ENCODE peak calls at places on chromosomes 1 and 21, in nine cellular contexts. One of them, this sample, is unnamed.
A peak's percentile ranks its signal among the peaks of the same experiment; 100 is the strongest.

GRCh38 chr1:30600706-30601105 is 122.7 kb downstream of the MATN1 start:
- DNase-seq in spleen: no peak
- DNase-seq in stomach: no peak
- DNase-seq in breast epithelium: no peak
- DNase-seq in HCT116: no peak
- DNase-seq in GM12892: no peak
- DNase-seq in endothelial cell of umbilical vein: no peak
- DNase-seq in suprapubic skin: no peak
- DNase-seq in vagina: no peak
- DNase-seq in this sample: no peak

GRCh38 chr1:201361652-201362504 is 15.6 kb downstream of the TNNT2 start:
- DNase-seq in spleen: peak; percentile 72
- DNase-seq in stomach: no peak
- DNase-seq in breast epithelium: no peak
- DNase-seq in HCT116: peak; percentile 32
- DNase-seq in GM12892: peak; percentile 83
- DNase-seq in endothelial cell of umbilical vein: peak; percentile 26
- DNase-seq in suprapubic skin: peak; percentile 65
- DNase-seq in vagina: no peak
- DNase-seq in this sample: no peak

GRCh38 chr1:22053861-22054770 is 1.6 kb downstream of the CDC42 start:
- DNase-seq in spleen: peak; percentile 79
- DNase-seq in stomach: no peak
- DNase-seq in breast epithelium: no peak
- DNase-seq in HCT116: no peak
- DNase-seq in GM12892: no peak
- DNase-seq in endothelial cell of umbilical vein: no peak
- DNase-seq in suprapubic skin: peak; percentile 46
- DNase-seq in vagina: no peak
- DNase-seq in this sample: no peak

GRCh38 chr1:89952021-89952995 is 42.6 kb upstream of the ZNF326 start:
- DNase-seq in spleen: no peak
- DNase-seq in stomach: no peak
- DNase-seq in breast epithelium: no peak
- DNase-seq in HCT116: no peak
- DNase-seq in GM12892: no peak
- DNase-seq in endothelial cell of umbilical vein: no peak
- DNase-seq in suprapubic skin: no peak
- DNase-seq in vagina: no peak
- DNase-seq in this sample: no peak

GRCh38 chr1:102185260-102185659 is 188.5 kb upstream of the OLFM3 start:
- DNase-seq in spleen: no peak
- DNase-seq in stomach: no peak
- DNase-seq in breast epithelium: no peak
- DNase-seq in HCT116: no peak
- DNase-seq in GM12892: no peak
- DNase-seq in endothelial cell of umbilical vein: no peak
- DNase-seq in suprapubic skin: no peak
- DNase-seq in vagina: no peak
- DNase-seq in this sample: no peak

GRCh38 chr1:10374442-10374860 is 24.4 kb upstream of the PGD start:
- DNase-seq in spleen: no peak
- DNase-seq in stomach: no peak
- DNase-seq in breast epithelium: no peak
- DNase-seq in HCT116: no peak
- DNase-seq in GM12892: no peak
- DNase-seq in endothelial cell of umbilical vein: no peak
- DNase-seq in suprapubic skin: no peak
- DNase-seq in vagina: no peak
- DNase-seq in this sample: no peak

GRCh38 chr1:25750923-25751605 is 48.9 kb upstream of the SELENON start:
- DNase-seq in spleen: no peak
- DNase-seq in stomach: no peak
- DNase-seq in breast epithelium: no peak
- DNase-seq in HCT116: no peak
- DNase-seq in GM12892: no peak
- DNase-seq in endothelial cell of umbilical vein: no peak
- DNase-seq in suprapubic skin: no peak
- DNase-seq in vagina: no peak
- DNase-seq in this sample: no peak

GRCh38 chr21:44092201-44092600 is 15.0 kb upstream of the PWP2 start:
- DNase-seq in spleen: no peak
- DNase-seq in stomach: peak; percentile 22
- DNase-seq in breast epithelium: no peak
- DNase-seq in HCT116: no peak
- DNase-seq in GM12892: no peak
- DNase-seq in endothelial cell of umbilical vein: no peak
- DNase-seq in suprapubic skin: peak; percentile 16
- DNase-seq in vagina: no peak
- DNase-seq in this sample: no peak

GRCh38 chr1:108572182-108572581 is 12.3 kb downstream of the EEIG2 start:
- DNase-seq in spleen: no peak
- DNase-seq in stomach: no peak
- DNase-seq in breast epithelium: no peak
- DNase-seq in HCT116: no peak
- DNase-seq in GM12892: no peak
- DNase-seq in endothelial cell of umbilical vein: no peak
- DNase-seq in suprapubic skin: no peak
- DNase-seq in vagina: no peak
- DNase-seq in this sample: no peak

GRCh38 chr21:28605138-28605537 is 387.5 kb downstream of the LTN1 start:
- DNase-seq in spleen: no peak
- DNase-seq in stomach: no peak
- DNase-seq in breast epithelium: no peak
- DNase-seq in HCT116: no peak
- DNase-seq in GM12892: no peak
- DNase-seq in endothelial cell of umbilical vein: no peak
- DNase-seq in suprapubic skin: no peak
- DNase-seq in vagina: no peak
- DNase-seq in this sample: no peak

GRCh38 chr21:46093668-46094400 is 4.1 kb upstream of the COL6A2 start:
- DNase-seq in spleen: peak; percentile 76
- DNase-seq in stomach: peak; percentile 20
- DNase-seq in breast epithelium: no peak
- DNase-seq in HCT116: no peak
- DNase-seq in GM12892: no peak
- DNase-seq in endothelial cell of umbilical vein: no peak
- DNase-seq in suprapubic skin: no peak
- DNase-seq in vagina: peak; percentile 91
- DNase-seq in this sample: no peak

GRCh38 chr21:46091631-46092025 is 6.3 kb upstream of the COL6A2 start:
- DNase-seq in spleen: no peak
- DNase-seq in stomach: no peak
- DNase-seq in breast epithelium: no peak
- DNase-seq in HCT116: no peak
- DNase-seq in GM12892: no peak
- DNase-seq in endothelial cell of umbilical vein: no peak
- DNase-seq in suprapubic skin: no peak
- DNase-seq in vagina: no peak
- DNase-seq in this sample: no peak

GRCh38 chr21:46092811-46093667 is 4.9 kb upstream of the COL6A2 start:
- DNase-seq in spleen: no peak
- DNase-seq in stomach: peak; percentile 15
- DNase-seq in breast epithelium: no peak
- DNase-seq in HCT116: no peak
- DNase-seq in GM12892: no peak
- DNase-seq in endothelial cell of umbilical vein: no peak
- DNase-seq in suprapubic skin: peak; percentile 62
- DNase-seq in vagina: peak; percentile 91
- DNase-seq in this sample: no peak

GRCh38 chr21:46091118-46091517 is 6.8 kb upstream of the COL6A2 start:
- DNase-seq in spleen: no peak
- DNase-seq in stomach: no peak
- DNase-seq in breast epithelium: no peak
- DNase-seq in HCT116: no peak
- DNase-seq in GM12892: no peak
- DNase-seq in endothelial cell of umbilical vein: no peak
- DNase-seq in suprapubic skin: no peak
- DNase-seq in vagina: peak; percentile 93
- DNase-seq in this sample: no peak

GRCh38 chr21:46092026-46092764 is 5.7 kb upstream of the COL6A2 start:
- DNase-seq in spleen: no peak
- DNase-seq in stomach: peak; percentile 37
- DNase-seq in breast epithelium: no peak
- DNase-seq in HCT116: no peak
- DNase-seq in GM12892: no peak
- DNase-seq in endothelial cell of umbilical vein: no peak
- DNase-seq in suprapubic skin: peak; percentile 86
- DNase-seq in vagina: peak; percentile 52
- DNase-seq in this sample: no peak
- TF ChIP-seq POLR2AphosphoS5 in spleen: no peak
- TF ChIP-seq POLR2AphosphoS5 in stomach: peak; percentile 79
- TF ChIP-seq POLR2AphosphoS5 in breast epithelium: peak; percentile 49
- TF ChIP-seq POLR2AphosphoS5 in HCT116: no peak
- TF ChIP-seq POLR2AphosphoS5 in GM12892: no peak
- TF ChIP-seq POLR2AphosphoS5 in endothelial cell of umbilical vein: no peak
- TF ChIP-seq POLR2AphosphoS5 in suprapubic skin: no peak
- TF ChIP-seq POLR2AphosphoS5 in vagina: peak; percentile 78
- TF ChIP-seq POLR2AphosphoS5 in this sample: no peak

DNA sequence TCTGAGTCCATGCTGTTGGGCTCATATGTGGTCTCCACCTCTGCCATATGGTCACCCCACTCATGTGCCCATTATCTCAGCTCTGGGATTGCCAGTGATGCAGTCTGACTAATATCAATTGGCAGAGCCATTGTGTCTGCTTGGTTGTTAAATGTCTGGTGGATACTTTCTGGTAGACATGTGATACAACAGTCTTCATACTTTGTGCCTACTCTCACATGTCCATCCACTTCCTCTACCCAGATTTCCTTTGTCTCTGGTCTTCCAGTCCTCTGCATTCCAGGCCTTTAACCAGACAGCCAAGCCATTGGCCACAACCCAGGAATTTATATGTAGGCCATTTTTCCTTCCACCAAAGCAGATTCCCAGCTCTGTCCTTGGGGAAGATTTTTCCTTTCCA is 30.8 kb upstream of the DIPK1A start:
- DNase-seq in spleen: no peak
- DNase-seq in stomach: no peak
- DNase-seq in breast epithelium: no peak
- DNase-seq in HCT116: no peak
- DNase-seq in GM12892: no peak
- DNase-seq in endothelial cell of umbilical vein: no peak
- DNase-seq in suprapubic skin: no peak
- DNase-seq in vagina: no peak
- DNase-seq in this sample: no peak
- TF ChIP-seq POLR2AphosphoS5 in spleen: no peak
- TF ChIP-seq POLR2AphosphoS5 in stomach: no peak
- TF ChIP-seq POLR2AphosphoS5 in breast epithelium: no peak
- TF ChIP-seq POLR2AphosphoS5 in HCT116: no peak
- TF ChIP-seq POLR2AphosphoS5 in GM12892: no peak
- TF ChIP-seq POLR2AphosphoS5 in endothelial cell of umbilical vein: no peak
- TF ChIP-seq POLR2AphosphoS5 in suprapubic skin: no peak
- TF ChIP-seq POLR2AphosphoS5 in vagina: no peak
- TF ChIP-seq POLR2AphosphoS5 in this sample: no peak

GRCh38 chr1:55040953-55041494 is 1.7 kb downstream of the PCSK9 start:
- DNase-seq in spleen: no peak
- DNase-seq in stomach: no peak
- DNase-seq in breast epithelium: no peak
- DNase-seq in HCT116: no peak
- DNase-seq in GM12892: no peak
- DNase-seq in endothelial cell of umbilical vein: no peak
- DNase-seq in suprapubic skin: no peak
- DNase-seq in vagina: no peak
- DNase-seq in this sample: no peak

GRCh38 chr1:55038974-55039341 is 390 bp upstream of the PCSK9 start:
- DNase-seq in spleen: no peak
- DNase-seq in stomach: no peak
- DNase-seq in breast epithelium: no peak
- DNase-seq in HCT116: no peak
- DNase-seq in GM12892: no peak
- DNase-seq in endothelial cell of umbilical vein: no peak
- DNase-seq in suprapubic skin: no peak
- DNase-seq in vagina: no peak
- DNase-seq in this sample: no peak

GRCh38 chr1:55040083-55040952 is 970 bp downstream of the PCSK9 start:
- DNase-seq in spleen: peak; percentile 73
- DNase-seq in stomach: no peak
- DNase-seq in breast epithelium: no peak
- DNase-seq in HCT116: no peak
- DNase-seq in GM12892: no peak
- DNase-seq in endothelial cell of umbilical vein: no peak
- DNase-seq in suprapubic skin: no peak
- DNase-seq in vagina: no peak
- DNase-seq in this sample: no peak

GRCh38 chr1:55038552-55038838 is 853 bp upstream of the PCSK9 start:
- DNase-seq in spleen: no peak
- DNase-seq in stomach: no peak
- DNase-seq in breast epithelium: no peak
- DNase-seq in HCT116: no peak
- DNase-seq in GM12892: no peak
- DNase-seq in endothelial cell of umbilical vein: no peak
- DNase-seq in suprapubic skin: no peak
- DNase-seq in vagina: no peak
- DNase-seq in this sample: no peak

GRCh38 chr1:55039342-55040082 is at the start of gene PCSK9:
- DNase-seq in spleen: no peak
- DNase-seq in stomach: no peak
- DNase-seq in breast epithelium: no peak
- DNase-seq in HCT116: peak; percentile 60
- DNase-seq in GM12892: no peak
- DNase-seq in endothelial cell of umbilical vein: no peak
- DNase-seq in suprapubic skin: no peak
- DNase-seq in vagina: no peak
- DNase-seq in this sample: no peak
- TF ChIP-seq POLR2AphosphoS5 in spleen: no peak
- TF ChIP-seq POLR2AphosphoS5 in stomach: no peak
- TF ChIP-seq POLR2AphosphoS5 in breast epithelium: no peak
- TF ChIP-seq POLR2AphosphoS5 in HCT116: peak; percentile 78
- TF ChIP-seq POLR2AphosphoS5 in GM12892: no peak
- TF ChIP-seq POLR2AphosphoS5 in endothelial cell of umbilical vein: no peak
- TF ChIP-seq POLR2AphosphoS5 in suprapubic skin: no peak
- TF ChIP-seq POLR2AphosphoS5 in vagina: no peak
- TF ChIP-seq POLR2AphosphoS5 in this sample: no peak

DNA sequence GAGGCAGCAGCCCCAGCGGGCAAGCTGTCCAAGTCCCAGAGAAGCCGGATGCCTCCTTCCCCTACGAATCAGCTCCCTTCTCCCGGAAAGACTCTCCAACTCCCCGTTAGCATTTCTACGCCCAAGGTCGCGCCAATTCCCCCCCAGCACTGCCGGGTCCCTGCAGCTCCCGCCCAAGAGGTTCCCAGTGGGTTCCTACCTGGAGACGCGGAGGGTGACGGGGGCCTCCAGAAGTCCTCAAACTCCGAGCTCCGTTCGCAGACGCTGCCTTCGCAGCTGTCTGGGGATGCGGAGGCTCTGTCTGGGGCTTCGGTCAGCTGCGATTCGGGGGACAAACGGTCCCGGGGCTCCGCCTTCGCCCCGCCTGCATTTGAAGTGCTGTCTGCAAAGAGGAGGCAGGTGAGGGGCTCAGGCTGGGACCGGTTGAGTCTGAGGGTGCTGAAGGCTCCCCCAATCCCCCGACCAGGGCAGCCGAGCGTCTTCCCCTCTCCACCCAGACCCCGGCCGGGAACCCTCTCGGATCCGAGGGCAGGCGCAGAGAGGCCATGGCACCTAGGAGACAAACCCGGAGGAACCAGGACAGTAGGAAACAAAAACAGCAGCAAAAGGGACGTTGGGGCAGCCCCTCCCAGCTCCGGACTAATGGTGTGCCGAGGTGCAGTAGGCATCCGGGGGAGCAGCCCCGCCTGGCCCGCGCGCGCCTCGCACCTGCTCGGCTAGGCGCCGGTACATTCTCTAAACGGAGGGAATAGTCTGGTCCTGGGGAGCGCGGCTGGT is 3.9 kb downstream of the GFI1 start:
- DNase-seq in spleen: peak; percentile 86
- DNase-seq in stomach: no peak
- DNase-seq in breast epithelium: no peak
- DNase-seq in HCT116: no peak
- DNase-seq in GM12892: peak; percentile 34
- DNase-seq in endothelial cell of umbilical vein: no peak
- DNase-seq in suprapubic skin: no peak
- DNase-seq in vagina: no peak
- DNase-seq in this sample: no peak
- TF ChIP-seq POLR2AphosphoS5 in spleen: peak; percentile 32
- TF ChIP-seq POLR2AphosphoS5 in stomach: no peak
- TF ChIP-seq POLR2AphosphoS5 in breast epithelium: no peak
- TF ChIP-seq POLR2AphosphoS5 in HCT116: no peak
- TF ChIP-seq POLR2AphosphoS5 in GM12892: no peak
- TF ChIP-seq POLR2AphosphoS5 in endothelial cell of umbilical vein: no peak
- TF ChIP-seq POLR2AphosphoS5 in suprapubic skin: no peak
- TF ChIP-seq POLR2AphosphoS5 in vagina: no peak
- TF ChIP-seq POLR2AphosphoS5 in this sample: no peak